ENCODE peak calls at places on chromosomes 11 and 22, in six cellular contexts. S is H1, E is endothelial cell of umbilical vein, D is WTC11, G is K562, V is HepG2. A is an unnamed sample.

GRCh38 chr11:76157891-76158290 is 48.4 kb downstream of the WNT11 start:
- DNase-seq in E (no peak), S (no peak), G (no peak), D (no peak), V (no peak), A (no peak)

GRCh38 chr11:1200611-1201191 is 22.2 kb upstream of the MUC5B start:
- DNase-seq in S (no peak), D (peak), G (no peak), V (no peak), E (no peak), A (no peak)

GRCh38 chr11:86698634-86699033 is 26.2 kb upstream of the ME3 start:
- DNase-seq in D (no peak), E (no peak), V (no peak), G (no peak), S (no peak), A (no peak)

GRCh38 chr11:13045734-13046133 is 36.6 kb downstream of the RASSF10 start:
- DNase-seq in E (no peak), V (no peak), D (no peak), S (no peak), G (no peak), A (no peak)

GRCh38 chr11:64249563-64250405 is 1.5 kb upstream of the PLCB3 start:
- DNase-seq in S (peak), G (no peak), D (no peak), V (no peak), E (no peak), A (no peak)

GRCh38 chr22:39349967-39350802 is at the start of gene SYNGR1:
- DNase-seq in E (no peak), V (no peak), D (peak), G (no peak), S (no peak), A (no peak)

GRCh38 chr11:73997120-73997772 is 11.6 kb downstream of the UCP3 start:
- DNase-seq in E (no peak), V (no peak), D (no peak), S (no peak), G (no peak), A (no peak)

GRCh38 chr11:44992181-44992582 is 41.5 kb upstream of the TP53I11 start:
- DNase-seq in E (no peak), V (no peak), S (no peak), D (no peak), G (no peak), A (no peak)

GRCh38 chr11:16252373-16252772 is 104.0 kb downstream of the SOX6 start:
- DNase-seq in E (peak), D (no peak), V (peak), S (no peak), G (no peak), A (peak)

GRCh38 chr11:27055065-27055682 is 14.6 kb downstream of the BBOX1 start:
- DNase-seq in E (no peak), D (no peak), S (no peak), G (no peak), V (peak), A (peak)

GRCh38 chr11:79925570-79925969 is 484.7 kb upstream of the TENM4 start:
- DNase-seq in D (no peak), S (no peak), G (no peak), E (no peak), V (no peak), A (no peak)

GRCh38 chr11:28860898-28861297 is 752.7 kb downstream of the METTL15 start:
- DNase-seq in G (no peak), V (no peak), D (no peak), S (no peak), E (peak), A (peak)

GRCh38 chr11:19474954-19475811 is 234.4 kb upstream of the E2F8 start:
- DNase-seq in D (no peak), E (no peak), V (no peak), G (no peak), S (no peak), A (no peak)

GRCh38 chr11:69892237-69892985 is 73.2 kb upstream of the FGF3 start:
- DNase-seq in E (no peak), D (peak), S (peak), G (peak), V (peak), A (no peak)

GRCh38 chr11:69891421-69892236 is 72.4 kb upstream of the FGF3 start:
- DNase-seq in G (no peak), D (no peak), S (no peak), E (no peak), V (peak), A (no peak)

GRCh38 chr11:69888671-69889076 is 69.5 kb upstream of the FGF3 start:
- DNase-seq in V (peak), E (peak), D (peak), S (peak), G (peak), A (peak)

GRCh38 chr11:69889400-69890372 is 70.5 kb upstream of the FGF3 start:
- DNase-seq in S (no peak), D (no peak), V (no peak), G (no peak), E (no peak), A (no peak)

DNA sequence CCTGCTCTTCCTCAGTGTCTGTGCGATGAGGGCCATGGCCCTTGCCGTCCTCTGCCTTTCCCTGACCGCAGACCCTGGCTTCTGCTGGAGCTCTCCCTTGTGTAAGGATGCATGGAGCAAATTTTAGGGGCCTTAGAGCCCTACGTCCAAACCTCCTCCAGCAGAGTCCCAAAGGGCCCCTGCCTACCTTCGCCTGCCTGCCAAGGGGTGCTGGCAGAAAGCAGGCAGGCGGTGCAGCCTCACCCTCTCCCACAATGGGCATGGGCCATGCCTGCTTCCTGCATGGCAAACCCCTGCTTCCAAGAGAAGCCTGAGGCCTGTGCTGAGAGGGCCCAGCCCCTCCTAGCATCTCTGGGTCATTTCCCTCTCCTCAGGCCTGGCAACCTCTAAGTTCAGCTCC is 71.3 kb upstream of the FGF3 start:
- DNase-seq in V (no peak), S (no peak), E (no peak), G (no peak), D (no peak), A (no peak)
- TF ChIP-seq JUN in V (no peak), S (no peak), E (no peak), G (no peak), D (no peak), A (no peak)

GRCh38 chr11:2942872-2943710 is 13.9 kb upstream of the PHLDA2 start:
- DNase-seq in S (no peak), G (no peak), E (no peak), V (no peak), D (no peak), A (no peak)

GRCh38 chr11:2943711-2944118 is 14.5 kb upstream of the PHLDA2 start:
- DNase-seq in V (no peak), E (no peak), D (no peak), G (no peak), S (no peak), A (no peak)

GRCh38 chr11:2940930-2941821 is 12.0 kb upstream of the PHLDA2 start:
- DNase-seq in V (no peak), G (no peak), E (no peak), S (no peak), D (no peak), A (no peak)

GRCh38 chr11:2944530-2944929 is 15.3 kb upstream of the PHLDA2 start:
- DNase-seq in D (no peak), V (no peak), S (no peak), G (no peak), E (no peak), A (no peak)

DNA sequence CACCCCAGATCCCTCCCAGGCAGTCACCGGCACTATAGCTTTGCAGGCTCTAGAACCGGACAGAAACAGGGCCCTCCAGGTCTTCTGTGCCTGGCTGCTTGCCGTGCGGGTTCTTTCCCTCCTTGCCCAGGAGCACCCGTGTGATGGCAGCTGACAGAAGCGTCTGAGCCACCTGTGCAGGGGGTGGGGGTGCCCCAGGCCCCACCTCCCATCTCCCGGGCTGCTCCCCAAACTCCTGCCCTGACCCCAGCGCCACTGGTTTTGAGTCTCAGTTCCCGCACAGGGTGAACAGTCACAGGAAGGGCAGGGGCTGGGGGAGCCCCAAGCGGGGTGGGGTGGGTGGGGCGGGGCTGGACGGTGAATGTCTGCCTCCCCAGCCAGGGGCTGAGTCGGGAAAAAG is 13.2 kb upstream of the PHLDA2 start:
- DNase-seq in V (no peak), S (no peak), E (no peak), G (no peak), D (no peak), A (no peak)
- TF ChIP-seq JUN in V (no peak), S (no peak), E (no peak), G (no peak), D (no peak), A (no peak)

GRCh38 chr11:65524747-65525658 is at the start of gene SCYL1:
- DNase-seq in D (peak), S (peak), G (peak), V (no peak), E (peak), A (peak)
- TF ChIP-seq JUN in D (no peak), S (no peak), G (no peak), V (no peak), E (no peak), A (peak)

GRCh38 chr11:98107736-98108135 is 913.0 kb upstream of the CNTN5 start:
- DNase-seq in E (no peak), S (no peak), D (no peak), V (no peak), G (no peak), A (no peak)
- TF ChIP-seq JUN in E (no peak), S (no peak), D (no peak), V (no peak), G (no peak), A (no peak)

DNA sequence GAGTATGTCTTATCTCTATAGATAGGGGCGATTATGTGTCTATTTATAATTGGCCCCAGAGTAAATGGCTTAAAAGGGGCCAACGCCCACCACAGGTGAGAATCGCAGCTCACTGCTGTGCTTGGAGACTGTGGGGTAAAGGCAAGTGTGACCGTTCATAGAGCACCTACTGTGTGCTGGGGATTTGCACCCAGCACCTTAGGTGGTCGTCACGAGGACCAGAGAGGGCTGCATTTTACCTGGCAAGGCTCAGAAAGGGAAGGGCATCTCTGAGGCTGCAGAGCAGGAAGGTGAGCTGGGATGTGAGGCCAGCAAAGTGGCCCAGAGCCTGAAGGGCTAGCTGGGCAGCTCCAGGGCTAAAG is 13.8 kb upstream of the TCF20 start:
- DNase-seq in E (no peak), S (no peak), D (no peak), V (no peak), G (no peak), A (no peak)
- TF ChIP-seq JUN in E (no peak), S (no peak), D (no peak), V (no peak), G (no peak), A (no peak)

GRCh38 chr11:126053340-126054286 is 9.1 kb downstream of the CDON start:
- DNase-seq in G (no peak), V (no peak), E (no peak), D (no peak), S (no peak), A (no peak)
- TF ChIP-seq JUN in G (no peak), V (no peak), E (no peak), D (no peak), S (no peak), A (no peak)

GRCh38 chr22:43824724-43825485 is 12.8 kb upstream of the EFCAB6 start:
- DNase-seq in S (peak), E (no peak), V (no peak), G (no peak), D (no peak), A (no peak)

GRCh38 chr22:43825651-43826050 is 13.5 kb upstream of the EFCAB6 start:
- DNase-seq in E (no peak), G (no peak), D (no peak), S (no peak), V (no peak), A (no peak)

GRCh38 chr22:43827926-43828710 is 16.0 kb upstream of the EFCAB6 start:
- DNase-seq in V (no peak), S (no peak), D (no peak), G (no peak), E (no peak), A (no peak)

GRCh38 chr22:43827336-43827735 is 15.2 kb upstream of the EFCAB6 start:
- DNase-seq in E (no peak), G (no peak), S (no peak), D (no peak), V (no peak), A (no peak)

GRCh38 chr22:43826142-43827093 is 14.3 kb upstream of the EFCAB6 start:
- DNase-seq in S (peak), D (no peak), V (no peak), G (no peak), E (no peak), A (peak)
- TF ChIP-seq JUN in S (no peak), D (no peak), V (no peak), G (no peak), E (no peak), A (no peak)

GRCh38 chr22:26892401-26893033 is 235.1 kb downstream of the MIAT start:
- DNase-seq in E (peak), V (no peak), G (no peak), S (peak), D (no peak), A (peak)
- TF ChIP-seq JUN in E (no peak), V (no peak), G (no peak), S (no peak), D (no peak), A (no peak)

A was measured in A549.